ENCODE peak calls at places on chromosomes 11 and 22, in five cellular contexts. C, F, T, L and R are unnamed samples.
A peak's percentile ranks its signal among the peaks of the same experiment; 100 is the strongest.

GRCh38 chr11:77202941-77203900 is 75.2 kb downstream of the MYO7A start:
- DNase-seq in T (no peak), F (no peak), L (no peak), C (no peak), R (no peak)

GRCh38 chr11:116427903-116428637 is 344.7 kb downstream of the BUD13 start:
- DNase-seq in F (no peak), L (no peak), C (no peak), T (no peak), R (no peak)

GRCh38 chr11:35531246-35531645 is 5.8 kb upstream of the PAMR1 start:
- DNase-seq in T (no peak), L (no peak), C (no peak), F (no peak), R (no peak)

GRCh38 chr22:46390652-46391301 is 55.3 kb downstream of the TRMU start:
- DNase-seq in C (no peak), T (peak; percentile 6), L (no peak), F (peak; percentile 89), R (no peak)

GRCh38 chr22:45496451-45496941 is 6.2 kb upstream of the FBLN1 start:
- DNase-seq in F (no peak), T (no peak), C (no peak), L (no peak), R (no peak)

GRCh38 chr11:126157326-126158030 is 54.0 kb downstream of the RPUSD4 start:
- DNase-seq in C (no peak), L (no peak), F (no peak), T (no peak), R (no peak)

GRCh38 chr22:37630839-37631435 is 8.5 kb upstream of the SH3BP1 start:
- DNase-seq in T (no peak), F (no peak), L (no peak), C (no peak), R (no peak)

GRCh38 chr11:95501761-95502266 is 270.8 kb upstream of the SESN3 start:
- DNase-seq in L (no peak), C (no peak), F (no peak), T (no peak), R (no peak)